ENCODE peak calls at places on chromosomes 12 and 14, in six cellular contexts. W is GM23248, R is fibroblast of lung, G is PC-9, K is PC-3, Z is endothelial cell of umbilical vein. C is an unnamed sample. For H3K36me3, the result is how much of the 10 kb centered on the place peaks cover.

GRCh38 chr12:132432721-132433577 is 57.0 kb upstream of the FBRSL1 start:
- DNase-seq in W (no peak), G (no peak), K (no peak), Z (no peak), R (no peak), C (no peak)

GRCh38 chr12:124588689-124589318 is 21.4 kb upstream of the NCOR2 start:
- DNase-seq in G (no peak), K (peak), R (peak), Z (peak), W (peak), C (peak)

GRCh38 chr14:104442107-104442551 is 137.4 kb upstream of the C14orf180 start:
- DNase-seq in K (no peak), Z (no peak), G (no peak), R (no peak), W (no peak), C (no peak)

GRCh38 chr12:112446008-112446725 is 27.4 kb downstream of the PTPN11 start:
- DNase-seq in Z (no peak), W (no peak), K (no peak), R (no peak), G (no peak), C (no peak)

GRCh38 chr14:84894254-84894653 is 635.7 kb upstream of the FLRT2 start:
- DNase-seq in K (no peak), Z (no peak), G (no peak), W (no peak), R (no peak), C (no peak)

GRCh38 chr12:131757111-131757510 is 46.2 kb downstream of the SFSWAP start:
- DNase-seq in K (no peak), R (no peak), G (no peak), W (no peak), Z (no peak), C (no peak)

GRCh38 chr12:62273724-62274380 is 13.6 kb downstream of the USP15 start:
- DNase-seq in Z (no peak), W (no peak), R (no peak), K (no peak), G (no peak), C (no peak)

GRCh38 chr12:58915634-58916033 is 4.7 kb downstream of the LRIG3 start:
- DNase-seq in W (peak), G (no peak), Z (peak), R (peak), K (peak), C (peak)

GRCh38 chr12:10363922-10364838 is 25.7 kb downstream of the KLRK1 start:
- DNase-seq in K (peak), R (peak), Z (peak), W (peak), G (peak), C (peak)

GRCh38 chr12:109462868-109463692 is 14.0 kb downstream of the KCTD10 start:
- DNase-seq in W (peak), Z (peak), K (peak), G (peak), R (peak), C (peak)
- H3K4me3 ChIP-seq in W (peak), Z (no peak), K (peak), G (peak), R (peak), C (peak)

GRCh38 chr12:57225680-57226190 is 3.8 kb upstream of the SHMT2 start:
- DNase-seq in Z (no peak), G (no peak), K (no peak), W (no peak), R (no peak), C (no peak)

GRCh38 chr12:57223191-57224165 is 6.0 kb upstream of the SHMT2 start:
- DNase-seq in Z (no peak), K (no peak), W (no peak), R (no peak), G (no peak), C (no peak)

GRCh38 chr12:57224278-57224972 is 5.1 kb upstream of the SHMT2 start:
- DNase-seq in W (no peak), R (no peak), G (no peak), Z (no peak), K (no peak), C (no peak)

GRCh38 chr12:57226588-57227314 is 2.8 kb upstream of the SHMT2 start:
- DNase-seq in G (no peak), Z (no peak), R (no peak), W (no peak), K (no peak), C (no peak)

GRCh38 chr12:57224973-57225679 is 4.4 kb upstream of the SHMT2 start:
- DNase-seq in Z (peak), K (no peak), R (no peak), W (peak), G (no peak), C (no peak)
- TF ChIP-seq EZH2 in Z (no peak), K (no peak), R (no peak), W (no peak), G (no peak), C (no peak)

GRCh38 chr14:50469982-50470381 is 62.4 kb downstream of the MAP4K5 start:
- DNase-seq in K (peak), R (no peak), G (no peak), W (no peak), Z (no peak), C (no peak)
- H3K36me3 ChIP-seq in K (half or more), R (under half), G (half or more), W (half or more), Z (under half), C (half or more)

GRCh38 chr14:102541771-102542170 is 32.2 kb upstream of the ANKRD9 start:
- DNase-seq in K (no peak), W (no peak), G (no peak), Z (no peak), R (no peak), C (no peak)

GRCh38 chr14:102544034-102544744 is 34.6 kb upstream of the ANKRD9 start:
- DNase-seq in W (peak), G (peak), K (peak), Z (no peak), R (no peak), C (no peak)

GRCh38 chr14:102547067-102547466 is 37.5 kb upstream of the ANKRD9 start:
- DNase-seq in Z (no peak), R (no peak), G (no peak), K (no peak), W (no peak), C (no peak)

GRCh38 chr14:102545461-102546265 is 36.1 kb upstream of the ANKRD9 start:
- DNase-seq in R (no peak), Z (no peak), G (peak), K (no peak), W (peak), C (peak)

GRCh38 chr14:102544745-102545460 is 35.3 kb upstream of the ANKRD9 start:
- DNase-seq in G (peak), K (no peak), W (peak), Z (no peak), R (no peak), C (no peak)
- H3K4me3 ChIP-seq in G (peak), K (peak), W (no peak), Z (no peak), R (no peak), C (no peak)

GRCh38 chr12:67663121-67663520 is 14.6 kb downstream of the DYRK2 start:
- DNase-seq in Z (no peak), K (no peak), R (peak), G (no peak), W (peak), C (no peak)

GRCh38 chr12:67655829-67656614 is 7.5 kb downstream of the DYRK2 start:
- DNase-seq in G (no peak), Z (no peak), R (no peak), W (no peak), K (peak), C (no peak)

GRCh38 chr12:67658486-67658885 is 9.9 kb downstream of the DYRK2 start:
- DNase-seq in W (no peak), K (no peak), G (no peak), Z (no peak), R (no peak), C (no peak)

GRCh38 chr12:67661311-67662011 is 12.9 kb downstream of the DYRK2 start:
- DNase-seq in K (peak), Z (no peak), R (peak), W (peak), G (no peak), C (peak)

GRCh38 chr12:67659296-67659695 is 10.8 kb downstream of the DYRK2 start:
- DNase-seq in K (no peak), G (no peak), R (no peak), Z (no peak), W (no peak), C (no peak)
- TF ChIP-seq EZH2 in K (no peak), G (no peak), R (no peak), Z (no peak), W (no peak), C (no peak)

DNA sequence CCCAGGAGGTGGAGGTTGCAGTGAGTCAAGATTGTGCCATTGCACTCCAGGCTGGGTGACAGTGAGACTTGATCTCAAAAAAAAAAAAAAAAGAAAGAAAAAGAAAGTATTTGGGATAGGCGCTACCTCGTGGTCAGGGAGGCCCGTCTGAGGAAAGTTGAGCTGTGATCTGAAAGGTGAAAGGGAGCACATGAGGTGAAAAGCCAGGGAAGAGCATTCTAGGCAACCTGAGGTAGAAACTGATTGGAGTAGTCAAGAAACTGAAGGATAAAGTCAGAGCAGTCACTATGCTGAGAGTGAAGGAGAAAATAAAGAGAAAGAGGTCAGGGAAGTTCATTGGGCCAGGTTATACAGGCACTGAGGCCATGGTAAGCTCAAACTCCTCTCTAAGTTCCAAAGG is 7.7 kb downstream of the ANAPC5 start:
- DNase-seq in R (no peak), W (no peak), G (no peak), K (no peak), Z (no peak), C (no peak)
- H3K36me3 ChIP-seq in R (under half), W (under half), G (under half), K (half or more), Z (under half), C (half or more)

GRCh38 chr12:54529581-54529980 is 19.8 kb upstream of the PDE1B start:
- DNase-seq in G (no peak), W (no peak), R (no peak), K (no peak), Z (no peak), C (no peak)

GRCh38 chr12:54538136-54538700 is 11.2 kb upstream of the PDE1B start:
- DNase-seq in G (no peak), Z (no peak), R (no peak), W (no peak), K (no peak), C (no peak)

DNA sequence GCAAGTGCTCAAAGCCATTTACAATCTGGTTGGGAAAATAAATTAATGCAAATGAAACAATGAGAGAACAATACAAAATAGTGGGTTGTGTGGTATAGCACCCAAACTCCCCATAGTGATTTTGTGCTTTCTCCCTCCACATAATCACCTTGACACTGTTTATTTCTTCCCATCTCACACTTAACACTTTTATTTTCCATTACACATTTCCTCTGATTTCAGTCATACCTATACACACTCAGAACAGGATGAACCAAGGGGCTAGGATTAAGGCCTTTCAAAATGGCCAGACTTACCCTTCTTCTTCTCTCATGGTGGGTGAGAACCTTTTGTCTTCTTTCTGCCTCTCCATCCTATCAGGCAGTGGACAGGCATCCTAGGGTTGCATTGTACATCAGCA is 13.9 kb upstream of the PDE1B start:
- DNase-seq in W (no peak), G (no peak), R (no peak), K (no peak), Z (no peak), C (no peak)
- H3K4me3 ChIP-seq in W (no peak), G (no peak), R (no peak), K (no peak), Z (no peak), C (no peak)

GRCh38 chr12:106118-106561 is 39.6 kb downstream of the IQSEC3 start:
- DNase-seq in K (no peak), Z (no peak), W (peak), G (no peak), R (no peak), C (no peak)

GRCh38 chr12:102879-103168 is 36.3 kb downstream of the IQSEC3 start:
- DNase-seq in R (no peak), K (no peak), Z (no peak), W (no peak), G (no peak), C (no peak)

GRCh38 chr12:103169-103981 is 36.8 kb downstream of the IQSEC3 start:
- DNase-seq in Z (no peak), R (no peak), K (no peak), G (no peak), W (peak), C (no peak)

GRCh38 chr12:105696-106095 is 39.1 kb downstream of the IQSEC3 start:
- DNase-seq in R (no peak), W (no peak), G (no peak), K (no peak), Z (no peak), C (no peak)

GRCh38 chr12:104573-105081 is 38.1 kb downstream of the IQSEC3 start:
- DNase-seq in K (no peak), R (no peak), Z (no peak), G (no peak), W (peak), C (no peak)
- TF ChIP-seq EZH2 in K (no peak), R (no peak), Z (no peak), G (no peak), W (no peak), C (no peak)

GRCh38 chr12:1167784-1168183 is 176.8 kb downstream of the ERC1 start:
- DNase-seq in G (no peak), R (no peak), K (no peak), W (no peak), Z (no peak), C (no peak)
- H3K36me3 ChIP-seq in G (under half), R (under half), K (under half), W (under half), Z (under half), C (under half)

GRCh38 chr14:69613312-69614073 is 2.1 kb downstream of the SUSD6 start:
- DNase-seq in G (no peak), K (no peak), R (no peak), W (no peak), Z (no peak), C (no peak)
- H3K4me3 ChIP-seq in G (no peak), K (peak), R (peak), W (peak), Z (no peak), C (peak)

C was measured in A673.